ENCODE peak calls at places on chromosome 6, in nine cellular contexts. F, Y, B, X, D, U, N, Z and O are unnamed samples.

GRCh38 chr6:24646771-24647170 is 780 bp upstream of the KIAA0319 start:
- DNase-seq in F (no peak), N (no peak), D (no peak), Y (peak), B (no peak), X (no peak), U (no peak), Z (no peak), O (no peak)

GRCh38 chr6:25202505-25202904 is 76.7 kb upstream of the CARMIL1 start:
- DNase-seq in X (no peak), F (peak), D (no peak), N (no peak), U (no peak), Y (peak), Z (no peak), B (peak), O (no peak)

GRCh38 chr6:18207949-18208348 is 52.7 kb downstream of the KDM1B start:
- DNase-seq in Y (no peak), F (no peak), B (no peak), U (no peak), Z (no peak), D (no peak), X (no peak), N (no peak), O (no peak)

GRCh38 chr6:158817298-158818007 is 1.7 kb downstream of the EZR start:
- DNase-seq in Y (peak), D (peak), U (no peak), B (no peak), N (peak), Z (peak), X (no peak), F (no peak), O (no peak)

GRCh38 chr6:157225575-157225995 is 97.7 kb downstream of the TMEM242 start:
- DNase-seq in N (no peak), Z (no peak), U (peak), X (no peak), B (no peak), F (no peak), D (peak), Y (no peak), O (peak)

GRCh38 chr6:113184736-113185135 is 672.4 kb upstream of the MARCKS start:
- DNase-seq in Z (no peak), D (peak), Y (no peak), B (no peak), X (no peak), U (no peak), F (no peak), N (no peak), O (no peak)

GRCh38 chr6:94548211-94548610 is 1029.1 kb upstream of the MANEA start:
- DNase-seq in B (no peak), Z (no peak), Y (no peak), F (no peak), D (no peak), N (no peak), U (no peak), X (no peak), O (no peak)

GRCh38 chr6:26486358-26486757 is 13.7 kb upstream of the BTN1A1 start:
- DNase-seq in Y (no peak), N (no peak), B (no peak), X (no peak), U (no peak), D (no peak), Z (no peak), F (no peak), O (no peak)

GRCh38 chr6:70124882-70125535 is 177.9 kb downstream of the COL9A1 start:
- DNase-seq in Y (peak), X (no peak), U (no peak), D (no peak), F (no peak), Z (no peak), B (peak), N (no peak), O (no peak)

GRCh38 chr6:43735642-43736199 is 34.3 kb upstream of the VEGFA start:
- DNase-seq in X (no peak), B (no peak), Y (no peak), Z (no peak), N (no peak), D (no peak), U (no peak), F (no peak), O (no peak)

GRCh38 chr6:80523531-80523970 is 417.1 kb downstream of the BCKDHB start:
- DNase-seq in Z (peak), U (no peak), X (no peak), D (peak), F (no peak), B (no peak), N (peak), Y (no peak), O (no peak)

GRCh38 chr6:122063090-122063489 is 336.4 kb upstream of the HSF2 start:
- DNase-seq in X (no peak), Y (no peak), D (no peak), B (no peak), F (no peak), N (no peak), Z (no peak), U (no peak), O (no peak)

GRCh38 chr6:131161987-131162386 is 26.7 kb downstream of the AKAP7 start:
- DNase-seq in Y (no peak), X (no peak), Z (no peak), D (no peak), F (no peak), N (no peak), U (no peak), B (no peak), O (no peak)

GRCh38 chr6:144298167-144298671 is 13.1 kb downstream of the UTRN start:
- DNase-seq in B (no peak), F (no peak), X (no peak), N (no peak), U (no peak), Z (no peak), D (no peak), Y (no peak), O (no peak)

GRCh38 chr6:111238464-111239119 is 151.3 kb downstream of the SLC16A10 start:
- DNase-seq in X (no peak), F (no peak), D (no peak), Z (no peak), N (no peak), B (peak), Y (peak), U (no peak), O (no peak)

GRCh38 chr6:47319867-47320266 is 10.2 kb upstream of the TNFRSF21 start:
- DNase-seq in Y (no peak), B (no peak), F (no peak), Z (no peak), N (no peak), D (no peak), U (no peak), X (no peak), O (no peak)

GRCh38 chr6:34412643-34413214 is 13.1 kb downstream of the RPS10 start:
- DNase-seq in D (no peak), B (peak), Y (no peak), U (no peak), N (no peak), F (no peak), Z (no peak), X (no peak), O (no peak)

GRCh38 chr6:116392158-116393032 is 21.6 kb downstream of the DSE start:
- DNase-seq in U (no peak), F (no peak), Y (peak), X (no peak), N (no peak), B (no peak), Z (no peak), D (no peak), O (no peak)

GRCh38 chr6:124368131-124368530 is 564.5 kb downstream of the NKAIN2 start:
- DNase-seq in U (no peak), F (no peak), X (no peak), Y (no peak), B (no peak), D (no peak), Z (no peak), N (no peak), O (no peak)

GRCh38 chr6:22250486-22250885 is 46.4 kb downstream of the PRL start:
- DNase-seq in X (no peak), Y (no peak), D (no peak), B (no peak), U (no peak), F (no peak), N (no peak), Z (no peak), O (no peak)

GRCh38 chr6:21883528-21883927 is 290.0 kb downstream of the SOX4 start:
- DNase-seq in U (no peak), Z (no peak), X (no peak), D (no peak), F (no peak), Y (no peak), B (no peak), N (no peak), O (no peak)

GRCh38 chr6:4008324-4009047 is 70.5 kb downstream of the FAM217A start:
- DNase-seq in N (no peak), F (peak), U (no peak), Z (no peak), D (no peak), B (peak), Y (peak), X (no peak), O (no peak)

GRCh38 chr6:119612176-119612870 is 262.8 kb upstream of the MAN1A1 start:
- DNase-seq in B (no peak), X (no peak), D (no peak), N (no peak), F (no peak), Y (no peak), U (no peak), Z (no peak), O (no peak)

GRCh38 chr6:70557998-70558397 is 8.7 kb upstream of the SDHAF4 start:
- DNase-seq in Y (no peak), N (no peak), Z (no peak), B (no peak), X (no peak), U (no peak), F (no peak), D (no peak), O (no peak)

GRCh38 chr6:170037541-170038250 is 253.2 kb downstream of the DLL1 start:
- DNase-seq in D (no peak), Z (no peak), U (peak), X (no peak), Y (no peak), F (no peak), N (no peak), B (no peak), O (peak)

DNA sequence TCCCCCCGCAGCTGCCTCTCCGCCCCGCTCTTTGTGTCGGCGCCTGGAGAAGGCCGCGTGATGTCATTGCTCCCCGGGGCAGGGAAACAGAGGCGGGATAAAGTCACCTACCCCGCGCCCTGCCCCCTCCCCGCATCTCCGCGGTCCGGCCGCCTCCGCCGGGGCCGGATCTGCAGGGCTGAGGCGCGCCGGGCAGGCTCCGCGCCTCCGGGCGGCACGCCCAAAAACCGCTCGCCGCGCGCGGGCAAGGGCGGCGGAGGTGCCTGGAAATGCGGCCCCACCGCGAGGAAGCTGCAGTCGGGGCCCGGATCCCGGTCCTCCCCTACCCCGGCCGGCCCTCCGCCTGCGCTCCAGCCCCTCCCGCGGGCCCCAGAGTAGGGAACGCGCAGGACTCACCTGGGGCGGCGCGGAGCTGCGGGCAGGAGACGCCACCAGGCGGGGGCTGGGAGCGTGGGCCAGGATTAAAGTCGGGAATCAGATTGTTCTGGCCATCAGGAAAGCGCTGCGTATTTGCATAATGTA is at the start of gene FAXC:
- DNase-seq in Y (no peak), X (no peak), Z (peak), N (peak), D (no peak), U (no peak), F (no peak), B (peak), O (peak)
- TF ChIP-seq CTCF in Y (peak), X (no peak), Z (no peak), N (no peak), D (no peak), U (no peak), F (peak), B (peak), O (peak)

GRCh38 chr6:83518946-83519489 is 6.7 kb downstream of the PRSS35 start:
- DNase-seq in B (peak), D (no peak), Y (peak), X (no peak), F (no peak), Z (no peak), N (no peak), U (no peak), O (no peak)
- TF ChIP-seq CTCF in B (peak), D (peak), Y (peak), X (no peak), F (peak), Z (no peak), N (no peak), U (no peak), O (peak)

GRCh38 chr6:30845183-30845582 is 39.1 kb upstream of the DDR1 start:
- DNase-seq in B (no peak), Z (no peak), N (no peak), Y (no peak), F (no peak), U (no peak), X (no peak), D (no peak), O (no peak)

GRCh38 chr6:30842754-30843610 is 41.3 kb upstream of the DDR1 start:
- DNase-seq in Z (no peak), D (no peak), F (no peak), U (no peak), B (no peak), X (no peak), Y (no peak), N (no peak), O (no peak)

GRCh38 chr6:30841644-30842504 is 42.4 kb upstream of the DDR1 start:
- DNase-seq in B (no peak), U (no peak), Z (no peak), D (no peak), N (no peak), Y (no peak), X (no peak), F (no peak), O (no peak)

GRCh38 chr6:30843611-30843998 is 40.7 kb upstream of the DDR1 start:
- DNase-seq in Y (no peak), B (no peak), F (no peak), U (no peak), Z (no peak), D (no peak), N (no peak), X (no peak), O (no peak)

DNA sequence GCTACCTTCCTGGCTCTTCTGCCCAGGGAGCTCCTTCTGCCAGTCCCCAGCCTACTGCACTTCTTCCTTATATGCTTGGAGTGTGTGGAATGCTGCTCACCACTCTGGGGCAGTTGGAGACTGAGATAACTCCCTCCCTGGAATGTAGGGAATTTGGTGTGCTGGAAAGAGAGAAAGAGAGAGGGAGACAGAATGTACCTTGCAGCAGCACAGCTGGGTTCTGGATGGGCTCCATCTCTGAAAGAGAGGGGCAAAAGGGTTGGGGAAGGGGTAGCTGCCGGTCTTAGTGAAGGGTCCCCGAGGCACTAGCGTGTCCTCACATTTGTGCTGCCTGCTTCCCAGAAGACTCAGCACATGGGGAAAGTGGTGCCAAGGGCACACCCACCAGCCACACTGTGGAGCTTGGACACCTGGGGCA is 40.2 kb upstream of the DDR1 start:
- DNase-seq in D (no peak), U (no peak), N (no peak), F (no peak), B (no peak), Z (no peak), X (no peak), Y (peak), O (no peak)
- TF ChIP-seq CTCF in D (no peak), U (no peak), N (no peak), F (peak), B (no peak), Z (no peak), X (no peak), Y (peak), O (no peak)

DNA sequence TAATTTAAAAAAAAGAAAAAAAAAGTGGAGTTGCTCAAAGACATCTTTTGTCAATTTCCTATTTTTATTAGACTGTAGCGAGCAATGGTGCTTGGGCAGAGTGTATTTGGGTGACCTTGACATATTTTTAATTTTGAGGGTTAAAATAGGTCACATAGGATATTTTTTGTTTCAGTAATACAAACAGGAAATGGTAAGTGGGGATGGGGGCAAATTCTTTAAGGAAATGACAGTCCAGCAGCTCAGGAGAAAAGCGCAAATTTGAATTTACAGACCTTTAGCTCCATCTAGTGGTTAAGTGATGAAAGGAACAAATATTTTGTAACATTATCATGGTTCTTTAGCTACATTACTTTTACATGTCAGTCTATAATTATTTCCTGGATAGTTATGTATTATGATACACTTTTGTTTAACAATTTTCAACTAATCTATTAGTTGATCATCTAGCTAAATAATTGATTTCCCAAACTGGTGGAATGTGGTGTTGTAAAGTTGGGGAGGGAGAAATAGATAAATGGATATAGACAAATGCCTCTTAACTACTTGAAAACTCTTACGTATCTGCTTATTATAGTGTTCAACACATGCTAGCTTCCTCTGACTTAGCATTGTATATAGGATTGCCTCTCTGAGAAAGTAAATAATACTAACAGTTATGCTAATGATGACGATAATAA is 10.0 kb downstream of the CITED2 start:
- DNase-seq in D (no peak), B (no peak), Z (no peak), X (no peak), F (no peak), Y (no peak), U (no peak), N (no peak), O (no peak)
- TF ChIP-seq CTCF in D (peak), B (peak), Z (peak), X (peak), F (peak), Y (peak), U (peak), N (peak), O (peak)